ENCODE peak calls at places on chromosomes 5 and 9, in eight cellular contexts. F is GM10248; C is spleen; K is dorsolateral prefrontal cortex; M is Calu3; R is tibial artery; X is BE2C; Z is CD4-positive, alpha-beta T cell. I is an unnamed sample.

GRCh38 chr5:38931731-38932130 is 85.9 kb downstream of the OSMR start:
- DNase-seq in M (no peak), C (no peak), X (no peak), K (no peak), Z (no peak), R (no peak), F (no peak), I (no peak)

GRCh38 chr9:126228779-126229444 is 97.7 kb upstream of the MVB12B start:
- DNase-seq in F (peak), Z (peak), C (peak), X (peak), R (peak), K (peak), M (peak), I (peak)

GRCh38 chr5:166810721-166811120 is 1480.7 kb upstream of the WWC1 start:
- DNase-seq in C (no peak), K (no peak), F (no peak), Z (no peak), X (no peak), R (no peak), M (no peak), I (no peak)

GRCh38 chr9:35116898-35117551 is 1.4 kb upstream of the ATOSB start:
- DNase-seq in X (peak), Z (peak), M (peak), C (peak), R (peak), F (peak), K (peak), I (peak)

GRCh38 chr9:127684576-127684975 is 22.2 kb upstream of the CFAP157 start:
- DNase-seq in F (no peak), M (no peak), R (no peak), K (no peak), C (no peak), X (no peak), Z (no peak), I (no peak)

GRCh38 chr5:63125392-63125791 is 546.8 kb downstream of the LRRC70 start:
- DNase-seq in Z (no peak), M (no peak), R (no peak), X (no peak), C (no peak), K (no peak), F (no peak), I (no peak)

GRCh38 chr5:99453181-99453580 is 524.4 kb upstream of the CHD1 start:
- DNase-seq in C (no peak), R (no peak), Z (no peak), K (no peak), F (no peak), M (no peak), X (no peak), I (no peak)

GRCh38 chr5:134577022-134577795 is 51.7 kb downstream of the JADE2 start:
- DNase-seq in F (no peak), K (no peak), M (peak), C (no peak), Z (no peak), R (no peak), X (peak), I (no peak)

GRCh38 chr9:134215709-134216448 is 51.5 kb upstream of the RNU6ATAC start:
- DNase-seq in F (no peak), Z (no peak), K (peak), X (no peak), M (no peak), R (no peak), C (peak), I (no peak)

GRCh38 chr9:109986423-109987055 is 206.5 kb downstream of the PALM2AKAP2 start:
- DNase-seq in K (no peak), F (no peak), Z (no peak), X (no peak), R (no peak), C (no peak), M (no peak), I (no peak)

GRCh38 chr9:135166566-135166965 is 79.1 kb downstream of the OLFM1 start:
- DNase-seq in C (no peak), F (no peak), K (peak), X (no peak), Z (no peak), M (no peak), R (no peak), I (no peak)

GRCh38 chr9:126955806-126956205 is 41.2 kb downstream of the RALGPS1 start:
- DNase-seq in R (no peak), C (no peak), K (no peak), Z (no peak), F (no peak), X (no peak), M (no peak), I (no peak)

GRCh38 chr5:13480834-13481233 is 463.7 kb downstream of the DNAH5 start:
- DNase-seq in F (no peak), K (no peak), M (no peak), C (no peak), Z (no peak), X (no peak), R (no peak), I (no peak)

GRCh38 chr5:142432369-142432863 is 107.6 kb upstream of the SPRY4 start:
- DNase-seq in C (peak), R (no peak), K (no peak), F (peak), X (peak), Z (peak), M (peak), I (peak)

GRCh38 chr9:124238546-124239140 is 19.1 kb upstream of the NEK6 start:
- DNase-seq in M (no peak), Z (no peak), X (no peak), C (no peak), K (no peak), F (no peak), R (peak), I (no peak)

GRCh38 chr5:13919087-13919486 is 25.4 kb downstream of the DNAH5 start:
- DNase-seq in C (no peak), M (no peak), R (no peak), Z (no peak), X (no peak), F (no peak), K (no peak), I (no peak)

GRCh38 chr5:127440831-127441230 is 76.6 kb upstream of the PRRC1 start:
- DNase-seq in F (no peak), C (no peak), Z (no peak), X (no peak), R (no peak), M (no peak), K (no peak), I (no peak)

GRCh38 chr5:73654861-73655318 is 28.9 kb downstream of the ARHGEF28 start:
- DNase-seq in R (no peak), X (no peak), M (no peak), Z (no peak), K (no peak), F (no peak), C (no peak), I (no peak)

GRCh38 chr5:92518318-92518913 is 1062.6 kb downstream of the NR2F1-AS1 start:
- DNase-seq in X (peak), M (peak), C (no peak), Z (no peak), F (peak), K (no peak), R (no peak), I (no peak)

GRCh38 chr5:150641826-150642566 is 1.5 kb downstream of the SYNPO start:
- DNase-seq in K (no peak), R (no peak), X (no peak), M (no peak), C (no peak), Z (no peak), F (no peak), I (no peak)

GRCh38 chr5:155260798-155261197 is 247.2 kb downstream of the KIF4B start:
- DNase-seq in X (no peak), M (peak), Z (no peak), C (no peak), F (no peak), K (peak), R (no peak), I (no peak)

GRCh38 chr5:81122271-81122670 is 110.9 kb upstream of the CKMT2 start:
- DNase-seq in M (no peak), R (no peak), K (no peak), X (no peak), C (no peak), F (no peak), Z (no peak), I (no peak)

GRCh38 chr5:39176740-39177628 is 42.4 kb downstream of the FYB1 start:
- DNase-seq in C (no peak), Z (no peak), X (no peak), F (no peak), R (no peak), K (no peak), M (no peak), I (no peak)

GRCh38 chr5:59829389-59829788 is 64.1 kb downstream of the PDE4D start:
- DNase-seq in M (no peak), C (no peak), X (no peak), R (no peak), F (no peak), Z (no peak), K (no peak), I (no peak)

GRCh38 chr5:43020294-43020711 is 19.8 kb downstream of the ANXA2R start:
- DNase-seq in C (peak), F (no peak), X (no peak), M (peak), Z (no peak), R (no peak), K (no peak), I (no peak)
- TF ChIP-seq CTCF in C (no peak), F (no peak), X (no peak), M (no peak), Z (peak), R (no peak), K (no peak), I (peak)

GRCh38 chr9:95772320-95773060 is 103.0 kb upstream of the ERCC6L2 start:
- DNase-seq in Z (no peak), C (no peak), K (no peak), R (peak), F (no peak), X (no peak), M (peak), I (no peak)
- TF ChIP-seq CTCF in Z (no peak), C (no peak), K (no peak), R (no peak), F (no peak), X (no peak), M (no peak), I (no peak)

GRCh38 chr9:4117835-4118610 is 181.8 kb downstream of the GLIS3 start:
- DNase-seq in K (no peak), C (peak), X (peak), M (no peak), Z (peak), F (peak), R (no peak), I (peak)
- TF ChIP-seq CTCF in K (no peak), C (peak), X (peak), M (no peak), Z (peak), F (peak), R (peak), I (peak)

DNA sequence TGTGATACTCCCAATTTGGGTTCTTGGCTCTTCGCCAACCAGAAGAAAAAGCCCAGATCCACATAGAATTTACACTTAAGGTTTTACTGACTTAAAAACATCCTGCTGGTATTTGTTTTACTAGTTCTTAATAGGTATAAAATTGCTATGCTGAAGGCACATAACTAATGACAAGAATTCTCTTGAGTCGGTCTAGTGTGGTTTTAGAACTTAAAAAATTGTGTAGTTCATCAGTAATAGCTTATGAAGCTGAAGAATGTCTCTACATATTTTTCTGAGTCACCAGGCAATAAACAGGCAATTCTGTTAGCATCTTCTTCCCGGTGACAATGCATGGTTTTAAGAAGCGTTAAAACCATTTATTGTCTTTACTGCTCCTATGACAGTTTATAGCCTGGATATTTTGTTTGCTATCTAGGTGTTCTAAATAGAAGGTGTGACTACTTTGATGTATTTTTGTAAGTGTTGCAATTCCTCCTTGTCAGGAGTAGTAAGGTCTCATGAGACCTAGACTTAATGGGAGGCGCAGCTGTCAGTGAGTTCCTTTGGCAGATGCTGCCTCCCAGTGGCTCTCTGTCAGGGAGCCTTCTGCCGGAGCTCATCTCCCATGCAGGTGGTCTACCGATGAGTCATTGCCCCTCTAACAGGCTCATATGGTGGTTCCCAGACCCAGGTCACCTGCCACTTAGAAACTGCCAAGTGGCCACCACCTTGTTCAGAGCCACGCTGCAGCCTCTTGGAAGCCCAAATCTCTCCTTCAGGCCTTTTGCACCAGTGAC is 173.8 kb downstream of the MAST4 start:
- DNase-seq in C (peak), Z (no peak), F (no peak), K (no peak), R (no peak), M (no peak), X (peak), I (no peak)
- TF ChIP-seq CTCF in C (no peak), Z (no peak), F (no peak), K (peak), R (no peak), M (no peak), X (peak), I (no peak)

GRCh38 chr5:52798952-52799351 is 11.2 kb downstream of the ITGA1 start:
- DNase-seq in K (no peak), Z (no peak), C (no peak), F (no peak), X (no peak), M (no peak), R (no peak), I (no peak)

GRCh38 chr5:52799983-52800393 is 12.3 kb downstream of the ITGA1 start:
- DNase-seq in Z (peak), C (peak), X (peak), F (peak), R (peak), K (peak), M (peak), I (peak)

GRCh38 chr5:52799358-52799982 is 11.8 kb downstream of the ITGA1 start:
- DNase-seq in M (no peak), K (no peak), R (peak), X (peak), Z (no peak), F (peak), C (no peak), I (no peak)

GRCh38 chr5:52801329-52801728 is 13.6 kb downstream of the ITGA1 start:
- DNase-seq in K (no peak), Z (no peak), X (no peak), R (no peak), F (no peak), M (no peak), C (no peak), I (no peak)

GRCh38 chr5:52800394-52801213 is 12.9 kb downstream of the ITGA1 start:
- DNase-seq in R (peak), F (peak), M (peak), Z (peak), X (peak), K (peak), C (peak), I (peak)
- TF ChIP-seq CTCF in R (no peak), F (no peak), M (no peak), Z (no peak), X (peak), K (no peak), C (no peak), I (no peak)

DNA sequence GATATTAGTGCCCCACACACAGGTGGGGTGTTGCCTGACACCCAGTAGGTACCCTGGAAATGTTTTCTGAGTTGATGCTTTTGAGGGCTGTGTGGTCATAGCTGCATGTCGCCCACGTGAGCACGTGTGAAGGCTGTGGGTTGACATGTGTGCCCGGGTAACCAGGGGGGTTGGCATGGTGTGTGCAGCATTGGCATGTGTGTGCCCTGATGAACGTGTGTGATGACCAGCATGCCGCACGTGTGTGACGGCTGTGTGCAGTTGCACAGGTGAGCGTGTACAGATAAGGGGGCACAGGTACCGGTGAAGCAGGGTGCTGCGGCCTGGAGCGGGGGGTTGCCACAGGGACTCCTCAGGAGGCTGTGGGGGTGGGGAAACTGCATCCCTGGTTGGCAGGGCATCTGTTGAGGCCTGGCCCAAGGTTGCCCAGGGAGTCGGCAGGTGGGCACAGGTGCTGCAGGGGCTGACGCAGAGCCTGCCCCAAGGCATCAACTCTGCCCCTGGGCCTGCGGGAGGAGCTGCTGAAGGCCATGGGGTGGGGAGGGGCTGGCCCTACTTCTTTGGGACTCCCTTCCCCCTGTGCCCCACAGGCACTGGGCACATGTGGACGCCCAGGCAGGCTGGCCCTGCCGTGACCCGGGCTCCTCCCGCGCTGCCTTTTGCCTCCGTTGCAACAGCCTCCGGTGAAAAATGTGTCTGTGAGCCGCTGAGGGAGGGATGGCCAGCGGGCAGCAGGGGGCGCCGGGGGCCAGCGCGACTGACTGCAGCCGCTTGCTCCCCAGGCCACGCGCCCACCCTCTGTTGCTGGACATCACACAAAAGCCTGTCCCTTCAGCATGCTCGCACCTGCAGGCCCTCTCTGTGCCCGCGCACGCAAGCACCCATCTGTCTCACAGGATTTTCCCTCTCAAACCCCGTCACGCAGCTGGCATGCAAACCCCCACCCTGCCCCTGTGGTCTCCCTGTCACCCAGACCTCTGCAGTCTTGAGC is 2.2 kb downstream of the UNC5A start:
- DNase-seq in X (peak), Z (no peak), F (peak), K (no peak), R (no peak), C (no peak), M (peak), I (no peak)
- TF ChIP-seq CTCF in X (peak), Z (no peak), F (peak), K (peak), R (no peak), C (no peak), M (peak), I (no peak)

GRCh38 chr5:55191165-55191564 is 18.2 kb upstream of the CDC20B start:
- DNase-seq in K (no peak), Z (no peak), C (no peak), R (no peak), M (no peak), X (no peak), F (no peak), I (no peak)

GRCh38 chr5:55188656-55189380 is 15.8 kb upstream of the CDC20B start:
- DNase-seq in M (no peak), C (no peak), Z (no peak), K (no peak), R (no peak), F (no peak), X (no peak), I (no peak)

DNA sequence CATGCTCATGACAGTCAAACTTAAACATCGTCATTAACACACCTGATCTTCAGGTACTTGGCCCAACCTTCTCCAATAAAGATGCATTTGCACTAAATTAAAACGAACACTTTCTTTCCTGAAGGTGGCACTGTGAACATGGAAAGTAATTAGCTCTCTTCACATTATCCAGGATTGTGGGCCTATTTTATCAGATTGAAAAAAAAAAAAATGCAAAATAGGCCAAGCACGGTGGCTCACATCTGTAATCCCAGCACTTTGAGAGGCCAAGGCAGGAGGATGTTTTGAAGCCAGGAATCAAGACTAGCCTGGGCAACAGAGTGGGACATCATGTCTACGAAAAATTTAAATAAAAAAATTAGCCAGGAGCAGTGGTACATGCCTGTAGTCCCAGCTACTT is 14.4 kb upstream of the CDC20B start:
- DNase-seq in R (no peak), C (no peak), M (peak), Z (no peak), F (no peak), X (no peak), K (no peak), I (no peak)
- TF ChIP-seq CTCF in R (no peak), C (no peak), M (no peak), Z (no peak), F (peak), X (peak), K (no peak), I (no peak)

I was measured in natural killer cell.